ENCODE peak calls at places on chromosomes 7 and 10, in nine cellular contexts. One of them, this sample, is unnamed.

GRCh38 chr10:99329891-99330674 is 927 bp downstream of the CNNM1 start:
- DNase-seq in neural progenitor cell: peak; percentile 66
- DNase-seq in heart right ventricle: no peak
- DNase-seq in AG04450: no peak
- DNase-seq in omental fat pad: no peak
- DNase-seq in transverse colon: no peak
- DNase-seq in left ventricle myocardium inferior: no peak
- DNase-seq in lower lobe of right lung: peak; percentile 56
- DNase-seq in uterus: no peak
- DNase-seq in this sample: no peak

GRCh38 chr10:103493911-103494877 is 689 bp downstream of the NEURL1 start:
- DNase-seq in neural progenitor cell: peak; percentile 57
- DNase-seq in heart right ventricle: no peak
- DNase-seq in AG04450: no peak
- DNase-seq in omental fat pad: no peak
- DNase-seq in transverse colon: no peak
- DNase-seq in left ventricle myocardium inferior: no peak
- DNase-seq in lower lobe of right lung: no peak
- DNase-seq in uterus: peak; percentile 60
- DNase-seq in this sample: no peak

GRCh38 chr10:93222211-93222754 is 148.6 kb downstream of the CYP26A1 start:
- DNase-seq in neural progenitor cell: no peak
- DNase-seq in heart right ventricle: no peak
- DNase-seq in AG04450: no peak
- DNase-seq in omental fat pad: no peak
- DNase-seq in transverse colon: no peak
- DNase-seq in left ventricle myocardium inferior: no peak
- DNase-seq in lower lobe of right lung: no peak
- DNase-seq in uterus: no peak
- DNase-seq in this sample: no peak

GRCh38 chr10:119006451-119007210 is 22.9 kb upstream of the NANOS1 start:
- DNase-seq in neural progenitor cell: no peak
- DNase-seq in heart right ventricle: no peak
- DNase-seq in AG04450: peak; percentile 97
- DNase-seq in omental fat pad: no peak
- DNase-seq in transverse colon: peak; percentile 61
- DNase-seq in left ventricle myocardium inferior: no peak
- DNase-seq in lower lobe of right lung: no peak
- DNase-seq in uterus: peak; percentile 90
- DNase-seq in this sample: no peak

GRCh38 chr7:29915481-29916215 is 74.0 kb downstream of the SCRN1 start:
- DNase-seq in neural progenitor cell: no peak
- DNase-seq in heart right ventricle: no peak
- DNase-seq in AG04450: no peak
- DNase-seq in omental fat pad: no peak
- DNase-seq in transverse colon: no peak
- DNase-seq in left ventricle myocardium inferior: no peak
- DNase-seq in lower lobe of right lung: no peak
- DNase-seq in uterus: peak; percentile 47
- DNase-seq in this sample: no peak

GRCh38 chr10:13712799-13713581 is 126.2 kb downstream of the PRPF18 start:
- DNase-seq in neural progenitor cell: no peak
- DNase-seq in heart right ventricle: peak; percentile 80
- DNase-seq in AG04450: peak; percentile 93
- DNase-seq in omental fat pad: peak; percentile 60
- DNase-seq in transverse colon: peak; percentile 66
- DNase-seq in left ventricle myocardium inferior: peak; percentile 84
- DNase-seq in lower lobe of right lung: peak; percentile 83
- DNase-seq in uterus: peak; percentile 84
- DNase-seq in this sample: peak; percentile 89

GRCh38 chr10:47366731-47367460 is 17.2 kb downstream of the ZNF488 start:
- DNase-seq in neural progenitor cell: no peak
- DNase-seq in heart right ventricle: no peak
- DNase-seq in AG04450: no peak
- DNase-seq in omental fat pad: no peak
- DNase-seq in transverse colon: no peak
- DNase-seq in left ventricle myocardium inferior: no peak
- DNase-seq in lower lobe of right lung: no peak
- DNase-seq in uterus: no peak
- DNase-seq in this sample: no peak

GRCh38 chr7:117086788-117087187 is 133.5 kb downstream of the ST7 start:
- DNase-seq in neural progenitor cell: no peak
- DNase-seq in heart right ventricle: no peak
- DNase-seq in AG04450: no peak
- DNase-seq in omental fat pad: no peak
- DNase-seq in transverse colon: no peak
- DNase-seq in left ventricle myocardium inferior: no peak
- DNase-seq in lower lobe of right lung: no peak
- DNase-seq in uterus: no peak
- DNase-seq in this sample: peak; percentile 44

GRCh38 chr10:14438057-14438456 is 107.3 kb upstream of the FRMD4A start:
- DNase-seq in neural progenitor cell: no peak
- DNase-seq in heart right ventricle: no peak
- DNase-seq in AG04450: no peak
- DNase-seq in omental fat pad: no peak
- DNase-seq in transverse colon: no peak
- DNase-seq in left ventricle myocardium inferior: no peak
- DNase-seq in lower lobe of right lung: no peak
- DNase-seq in uterus: no peak
- DNase-seq in this sample: no peak

GRCh38 chr10:115998301-115998700 is 274.7 kb downstream of the GFRA1 start:
- DNase-seq in neural progenitor cell: no peak
- DNase-seq in heart right ventricle: no peak
- DNase-seq in AG04450: no peak
- DNase-seq in omental fat pad: no peak
- DNase-seq in transverse colon: no peak
- DNase-seq in left ventricle myocardium inferior: no peak
- DNase-seq in lower lobe of right lung: no peak
- DNase-seq in uterus: no peak
- DNase-seq in this sample: no peak

GRCh38 chr10:93820434-93820833 is 62.7 kb downstream of the LGI1 start:
- DNase-seq in neural progenitor cell: no peak
- DNase-seq in heart right ventricle: no peak
- DNase-seq in AG04450: no peak
- DNase-seq in omental fat pad: no peak
- DNase-seq in transverse colon: no peak
- DNase-seq in left ventricle myocardium inferior: no peak
- DNase-seq in lower lobe of right lung: no peak
- DNase-seq in uterus: no peak
- DNase-seq in this sample: no peak

GRCh38 chr10:91944880-91945630 is 21.5 kb downstream of the BTAF1 start:
- DNase-seq in neural progenitor cell: no peak
- DNase-seq in heart right ventricle: no peak
- DNase-seq in AG04450: no peak
- DNase-seq in omental fat pad: no peak
- DNase-seq in transverse colon: no peak
- DNase-seq in left ventricle myocardium inferior: no peak
- DNase-seq in lower lobe of right lung: no peak
- DNase-seq in uterus: no peak
- DNase-seq in this sample: peak; percentile 47

GRCh38 chr7:43550427-43550826 is 32.5 kb upstream of the STK17A start:
- DNase-seq in neural progenitor cell: no peak
- DNase-seq in heart right ventricle: no peak
- DNase-seq in AG04450: no peak
- DNase-seq in omental fat pad: no peak
- DNase-seq in transverse colon: no peak
- DNase-seq in left ventricle myocardium inferior: no peak
- DNase-seq in lower lobe of right lung: no peak
- DNase-seq in uterus: no peak
- DNase-seq in this sample: no peak

GRCh38 chr7:128032605-128033235 is 1.5 kb upstream of the LRRC4 start:
- DNase-seq in neural progenitor cell: no peak
- DNase-seq in heart right ventricle: peak; percentile 21
- DNase-seq in AG04450: no peak
- DNase-seq in omental fat pad: no peak
- DNase-seq in transverse colon: no peak
- DNase-seq in left ventricle myocardium inferior: peak; percentile 24
- DNase-seq in lower lobe of right lung: peak; percentile 58
- DNase-seq in uterus: no peak
- DNase-seq in this sample: no peak

GRCh38 chr10:84363434-84363833 is 35.0 kb downstream of the CCSER2 start:
- DNase-seq in neural progenitor cell: no peak
- DNase-seq in heart right ventricle: no peak
- DNase-seq in AG04450: no peak
- DNase-seq in omental fat pad: no peak
- DNase-seq in transverse colon: no peak
- DNase-seq in left ventricle myocardium inferior: no peak
- DNase-seq in lower lobe of right lung: no peak
- DNase-seq in uterus: no peak
- DNase-seq in this sample: no peak
- TF ChIP-seq CTCF in neural progenitor cell: no peak
- TF ChIP-seq CTCF in heart right ventricle: no peak
- TF ChIP-seq CTCF in AG04450: no peak
- TF ChIP-seq CTCF in omental fat pad: no peak
- TF ChIP-seq CTCF in transverse colon: no peak
- TF ChIP-seq CTCF in left ventricle myocardium inferior: no peak
- TF ChIP-seq CTCF in lower lobe of right lung: no peak
- TF ChIP-seq CTCF in uterus: no peak
- TF ChIP-seq CTCF in this sample: no peak

DNA sequence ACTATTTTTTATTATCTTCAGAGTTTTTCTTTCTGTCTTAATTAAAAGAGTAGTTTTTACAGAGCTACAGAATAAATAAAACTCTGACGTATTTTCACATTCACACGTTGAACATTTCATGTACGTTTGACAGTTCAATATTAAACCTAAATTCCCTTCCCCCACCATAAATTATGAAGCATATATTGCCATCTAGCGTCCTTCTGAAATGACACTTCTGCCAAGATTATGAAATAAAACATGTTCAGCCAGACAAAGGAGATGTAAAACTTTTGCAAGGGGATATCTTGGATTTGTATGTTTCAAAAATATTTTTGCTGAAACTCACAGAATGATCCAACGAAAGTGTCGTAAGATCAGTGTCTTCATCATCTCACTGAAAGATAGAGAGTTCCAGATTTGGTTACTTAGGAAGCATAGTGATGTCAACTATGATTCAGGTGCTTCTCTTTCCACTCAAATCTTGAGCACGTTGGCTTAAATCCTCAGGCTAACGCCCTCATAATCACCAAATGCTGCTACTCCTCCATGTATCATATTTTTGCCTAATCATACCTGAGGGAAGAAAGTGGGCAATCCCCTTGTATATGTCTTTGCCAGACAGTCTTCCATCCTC is 904.3 kb downstream of the XPNPEP1 start:
- DNase-seq in neural progenitor cell: no peak
- DNase-seq in heart right ventricle: no peak
- DNase-seq in AG04450: no peak
- DNase-seq in omental fat pad: no peak
- DNase-seq in transverse colon: no peak
- DNase-seq in left ventricle myocardium inferior: no peak
- DNase-seq in lower lobe of right lung: no peak
- DNase-seq in uterus: no peak
- DNase-seq in this sample: peak; percentile 4
- TF ChIP-seq CTCF in neural progenitor cell: no peak
- TF ChIP-seq CTCF in heart right ventricle: no peak
- TF ChIP-seq CTCF in AG04450: peak; percentile 19
- TF ChIP-seq CTCF in omental fat pad: no peak
- TF ChIP-seq CTCF in transverse colon: no peak
- TF ChIP-seq CTCF in left ventricle myocardium inferior: peak; percentile 17
- TF ChIP-seq CTCF in lower lobe of right lung: no peak
- TF ChIP-seq CTCF in uterus: no peak
- TF ChIP-seq CTCF in this sample: peak; percentile 6

GRCh38 chr7:17031903-17032551 is 150.2 kb upstream of the AGR3 start:
- DNase-seq in neural progenitor cell: no peak
- DNase-seq in heart right ventricle: no peak
- DNase-seq in AG04450: no peak
- DNase-seq in omental fat pad: no peak
- DNase-seq in transverse colon: no peak
- DNase-seq in left ventricle myocardium inferior: no peak
- DNase-seq in lower lobe of right lung: no peak
- DNase-seq in uterus: no peak
- DNase-seq in this sample: no peak
- TF ChIP-seq CTCF in neural progenitor cell: no peak
- TF ChIP-seq CTCF in heart right ventricle: no peak
- TF ChIP-seq CTCF in AG04450: no peak
- TF ChIP-seq CTCF in omental fat pad: no peak
- TF ChIP-seq CTCF in transverse colon: no peak
- TF ChIP-seq CTCF in left ventricle myocardium inferior: no peak
- TF ChIP-seq CTCF in lower lobe of right lung: no peak
- TF ChIP-seq CTCF in uterus: no peak
- TF ChIP-seq CTCF in this sample: no peak

GRCh38 chr7:45257284-45257683 is 99.7 kb downstream of the RAMP3 start:
- DNase-seq in neural progenitor cell: no peak
- DNase-seq in heart right ventricle: no peak
- DNase-seq in AG04450: no peak
- DNase-seq in omental fat pad: no peak
- DNase-seq in transverse colon: no peak
- DNase-seq in left ventricle myocardium inferior: no peak
- DNase-seq in lower lobe of right lung: no peak
- DNase-seq in uterus: no peak
- DNase-seq in this sample: no peak

GRCh38 chr7:45256775-45257174 is 99.2 kb downstream of the RAMP3 start:
- DNase-seq in neural progenitor cell: no peak
- DNase-seq in heart right ventricle: no peak
- DNase-seq in AG04450: no peak
- DNase-seq in omental fat pad: no peak
- DNase-seq in transverse colon: no peak
- DNase-seq in left ventricle myocardium inferior: no peak
- DNase-seq in lower lobe of right lung: no peak
- DNase-seq in uterus: no peak
- DNase-seq in this sample: no peak

GRCh38 chr7:45258533-45259226 is 101.1 kb downstream of the RAMP3 start:
- DNase-seq in neural progenitor cell: no peak
- DNase-seq in heart right ventricle: no peak
- DNase-seq in AG04450: no peak
- DNase-seq in omental fat pad: no peak
- DNase-seq in transverse colon: no peak
- DNase-seq in left ventricle myocardium inferior: no peak
- DNase-seq in lower lobe of right lung: no peak
- DNase-seq in uterus: no peak
- DNase-seq in this sample: peak; percentile 53

GRCh38 chr7:45259227-45259596 is 101.6 kb downstream of the RAMP3 start:
- DNase-seq in neural progenitor cell: no peak
- DNase-seq in heart right ventricle: no peak
- DNase-seq in AG04450: no peak
- DNase-seq in omental fat pad: no peak
- DNase-seq in transverse colon: no peak
- DNase-seq in left ventricle myocardium inferior: no peak
- DNase-seq in lower lobe of right lung: no peak
- DNase-seq in uterus: no peak
- DNase-seq in this sample: no peak

GRCh38 chr7:45259966-45260646 is 102.5 kb downstream of the RAMP3 start:
- DNase-seq in neural progenitor cell: peak; percentile 81
- DNase-seq in heart right ventricle: peak; percentile 43
- DNase-seq in AG04450: peak; percentile 1
- DNase-seq in omental fat pad: no peak
- DNase-seq in transverse colon: peak; percentile 50
- DNase-seq in left ventricle myocardium inferior: peak; percentile 66
- DNase-seq in lower lobe of right lung: peak; percentile 77
- DNase-seq in uterus: no peak
- DNase-seq in this sample: peak; percentile 79
- TF ChIP-seq CTCF in neural progenitor cell: peak; percentile 99
- TF ChIP-seq CTCF in heart right ventricle: peak; percentile 99
- TF ChIP-seq CTCF in AG04450: peak; percentile 97
- TF ChIP-seq CTCF in omental fat pad: no peak
- TF ChIP-seq CTCF in transverse colon: peak; percentile 99
- TF ChIP-seq CTCF in left ventricle myocardium inferior: peak; percentile 97
- TF ChIP-seq CTCF in lower lobe of right lung: peak; percentile 99
- TF ChIP-seq CTCF in uterus: peak; percentile 78
- TF ChIP-seq CTCF in this sample: peak; percentile 99

GRCh38 chr7:7889791-7890568 is 78.6 kb upstream of the GLCCI1 start:
- DNase-seq in neural progenitor cell: no peak
- DNase-seq in heart right ventricle: no peak
- DNase-seq in AG04450: no peak
- DNase-seq in omental fat pad: no peak
- DNase-seq in transverse colon: no peak
- DNase-seq in left ventricle myocardium inferior: no peak
- DNase-seq in lower lobe of right lung: no peak
- DNase-seq in uterus: no peak
- DNase-seq in this sample: no peak
- TF ChIP-seq CTCF in neural progenitor cell: no peak
- TF ChIP-seq CTCF in heart right ventricle: no peak
- TF ChIP-seq CTCF in AG04450: no peak
- TF ChIP-seq CTCF in omental fat pad: no peak
- TF ChIP-seq CTCF in transverse colon: no peak
- TF ChIP-seq CTCF in left ventricle myocardium inferior: no peak
- TF ChIP-seq CTCF in lower lobe of right lung: no peak
- TF ChIP-seq CTCF in uterus: no peak
- TF ChIP-seq CTCF in this sample: no peak